ENCODE peak calls at places on chromosomes 3 and 15, in five cellular contexts. D, W, P, M and Z are unnamed samples.

GRCh38 chr15:92670625-92671024 is 15.1 kb upstream of the FAM174B start:
- DNase-seq in P (no peak), M (no peak), W (no peak), D (no peak), Z (no peak)

GRCh38 chr15:87021771-87022170 is 942.1 kb downstream of the AGBL1 start:
- DNase-seq in P (no peak), D (no peak), M (no peak), W (no peak), Z (no peak)

GRCh38 chr3:39140341-39140971 is 12.9 kb downstream of the CSRNP1 start:
- DNase-seq in P (no peak), W (no peak), D (peak; percentile 38), M (no peak), Z (no peak)

GRCh38 chr15:68819451-68820204 is 1.1 kb downstream of the ANP32A start:
- DNase-seq in P (no peak), D (peak; percentile 68), W (peak; percentile 61), M (peak; percentile 46), Z (peak; percentile 69)

GRCh38 chr3:15629860-15630597 is 28.5 kb downstream of the BTD start:
- DNase-seq in W (peak; percentile 79), M (peak; percentile 65), P (no peak), D (peak; percentile 87), Z (peak; percentile 67)

GRCh38 chr15:28897861-28898608 is 12.3 kb downstream of the APBA2 start:
- DNase-seq in D (no peak), P (no peak), M (no peak), W (no peak), Z (no peak)

GRCh38 chr3:15601399-15602145 is at the start of the genes BTD and HACL1:
- DNase-seq in D (peak; percentile 99), W (peak; percentile 96), P (no peak), M (peak; percentile 97), Z (peak; percentile 98)

GRCh38 chr3:136630911-136631310 is 121.3 kb downstream of the STAG1 start:
- DNase-seq in P (no peak), D (no peak), M (no peak), W (no peak), Z (no peak)

GRCh38 chr3:65914740-65915366 is 123.9 kb downstream of the MAGI1 start:
- DNase-seq in D (no peak), P (no peak), W (no peak), M (no peak), Z (no peak)

GRCh38 chr15:71496336-71496955 is 313.9 kb upstream of the NR2E3 start:
- DNase-seq in M (no peak), W (no peak), D (no peak), P (no peak), Z (no peak)

GRCh38 chr3:61832375-61833229 is 271.2 kb downstream of the PTPRG start:
- DNase-seq in P (no peak), D (no peak), W (no peak), M (no peak), Z (no peak)

GRCh38 chr3:196454935-196455334 is 22.7 kb upstream of the UBXN7 start:
- DNase-seq in W (no peak), M (no peak), P (no peak), D (no peak), Z (no peak)

GRCh38 chr3:14879161-14879888 is 60.6 kb downstream of the FGD5 start:
- DNase-seq in P (no peak), M (no peak), W (no peak), D (peak; percentile 74), Z (peak; percentile 44)

GRCh38 chr3:88149146-88149515 is 628 bp upstream of the C3orf38 start:
- DNase-seq in M (no peak), W (no peak), P (no peak), D (no peak), Z (no peak)

GRCh38 chr3:139588450-139588849 is 48.9 kb upstream of the RBP1 start:
- DNase-seq in P (no peak), D (no peak), M (peak; percentile 27), W (no peak), Z (no peak)

GRCh38 chr3:128475355-128475754 is 8.7 kb upstream of the DNAJB8 start:
- DNase-seq in P (no peak), D (no peak), W (no peak), M (no peak), Z (no peak)
- TF ChIP-seq POLR2A in P (no peak), D (no peak), W (no peak), M (no peak), Z (no peak)

GRCh38 chr3:157531301-157531660 is 28.1 kb upstream of the VEPH1 start:
- DNase-seq in D (no peak), M (no peak), P (no peak), W (no peak), Z (no peak)
- H3K4me1 ChIP-seq in D (no peaks in the 10 kb centered on the region), M (peaks cover 5% of the 10 kb centered on the region), P (no peaks in the 10 kb centered on the region), W (no peaks in the 10 kb centered on the region), Z (no peaks in the 10 kb centered on the region)

GRCh38 chr3:123546133-123546755 is 38.6 kb downstream of the HACD2 start:
- DNase-seq in P (no peak), D (no peak), W (no peak), M (no peak), Z (no peak)
- H3K4me3 ChIP-seq in P (no peak overlapping the region), D (no peak overlapping the region), W (no peak overlapping the region), M (no peak overlapping the region), Z (no peak overlapping the region)

DNA sequence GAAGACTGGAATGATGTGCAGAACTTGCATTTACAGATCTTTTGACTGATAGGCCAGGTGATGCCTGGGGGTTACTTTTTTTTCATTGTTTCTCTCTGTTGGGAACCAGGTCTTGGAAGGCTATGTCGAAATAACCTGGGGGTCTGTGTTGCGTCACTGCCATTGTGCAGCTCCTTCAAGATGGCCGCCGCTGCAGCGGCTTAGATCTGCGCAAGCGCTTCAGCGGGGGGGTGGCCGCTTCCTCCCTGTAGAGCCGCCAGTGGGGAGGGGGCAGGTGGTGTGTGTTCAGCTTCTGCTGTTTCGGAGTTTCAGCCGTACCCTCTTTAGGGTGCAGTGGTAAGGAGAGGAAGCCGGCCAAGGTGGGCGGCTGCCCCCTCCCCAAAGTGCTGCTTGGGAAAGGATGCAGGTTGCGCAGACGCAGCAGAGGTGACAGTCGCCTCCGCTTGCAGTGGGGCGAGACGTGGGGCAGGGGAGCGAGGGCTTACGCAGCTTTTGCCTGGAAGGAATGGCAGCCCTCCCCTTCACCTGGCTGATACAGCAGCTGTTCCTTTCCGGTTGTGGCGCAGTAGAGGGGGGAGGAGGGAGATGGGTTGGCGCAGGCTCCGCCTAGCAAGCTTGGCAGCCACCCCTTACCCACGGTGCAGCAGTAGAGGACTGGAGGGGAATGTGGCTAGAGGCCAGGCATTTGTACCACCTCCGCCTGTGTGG is 1.5 kb downstream of the SNRPN start:
- DNase-seq in D (peak; percentile 89), W (peak; percentile 53), P (no peak), M (peak; percentile 70), Z (peak; percentile 63)
- TF ChIP-seq POLR2A in D (no peak), W (no peak), P (peak; percentile 33), M (peak; percentile 67), Z (peak; percentile 37)

DNA sequence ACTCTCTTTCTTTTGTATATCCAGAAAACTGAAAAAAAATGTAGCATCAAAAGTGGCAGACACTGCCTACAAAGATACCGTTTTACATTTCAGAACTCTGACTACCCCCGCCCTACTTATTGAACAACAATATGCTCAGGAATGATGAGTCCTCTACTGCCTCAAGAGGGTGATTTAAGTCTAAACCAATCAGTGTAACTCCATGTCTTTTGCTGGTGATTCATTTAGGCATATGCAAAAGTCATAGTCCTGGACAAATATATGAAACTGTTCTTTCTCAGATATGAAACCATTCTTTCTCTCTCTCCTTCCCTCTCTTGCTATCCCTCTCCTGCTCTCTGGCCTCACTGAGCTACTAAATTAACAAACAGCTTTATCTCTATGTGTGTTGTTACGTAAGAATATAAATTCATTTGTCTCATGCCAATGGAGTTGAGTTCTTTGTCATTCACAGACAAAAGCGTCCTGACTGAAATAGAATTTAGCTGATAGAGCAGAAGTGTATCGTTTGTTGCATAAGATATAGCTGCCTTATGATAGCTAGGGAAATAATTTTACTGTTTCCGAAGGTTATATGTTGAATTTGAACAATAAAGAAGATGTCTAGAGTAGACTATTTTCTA is 133.7 kb upstream of the OSTN start:
- DNase-seq in M (no peak), D (no peak), W (no peak), P (no peak), Z (no peak)
- H3K4me1 ChIP-seq in M (no peaks in the 10 kb centered on the region), D (no peaks in the 10 kb centered on the region), W (no peaks in the 10 kb centered on the region), P (no peaks in the 10 kb centered on the region), Z (no peaks in the 10 kb centered on the region)

GRCh38 chr15:40340038-40340739 is 550 bp downstream of the CCDC9B start:
- DNase-seq in M (peak; percentile 66), D (peak; percentile 66), W (peak; percentile 47), P (no peak), Z (peak; percentile 75)
- H3K4me3 ChIP-seq in M (no peak overlapping the region), D (peak overlapping the region; percentile 59), W (peak overlapping the region; percentile 25), P (peak overlapping the region; percentile 50), Z (peak overlapping the region; percentile 20)

GRCh38 chr15:88089019-88089603 is 167.4 kb downstream of the NTRK3 start:
- DNase-seq in P (no peak), M (no peak), W (no peak), D (no peak), Z (no peak)
- TF ChIP-seq POLR2A in P (no peak), M (no peak), W (no peak), D (no peak), Z (no peak)